ENCODE peak calls at places on chromosomes 2 and 18, in eight cellular contexts. One of them, this sample, is unnamed.

GRCh38 chr2:240513544-240514287 is 44.1 kb downstream of the ANKMY1 start:
- DNase-seq in pancreas: peak; percentile 73
- DNase-seq in adrenal gland: peak; percentile 83
- DNase-seq in testis: peak; percentile 84
- DNase-seq in uterus: peak; percentile 55
- DNase-seq in PC-3: peak; percentile 74
- DNase-seq in psoas muscle: peak; percentile 88
- DNase-seq in transverse colon: peak; percentile 82
- DNase-seq in this sample: peak; percentile 74

GRCh38 chr2:240927390-240927781 is 21.2 kb downstream of the CROCC2 start:
- DNase-seq in pancreas: no peak
- DNase-seq in adrenal gland: no peak
- DNase-seq in testis: no peak
- DNase-seq in uterus: no peak
- DNase-seq in PC-3: no peak
- DNase-seq in psoas muscle: no peak
- DNase-seq in transverse colon: no peak
- DNase-seq in this sample: no peak

GRCh38 chr2:227414846-227415245 is 27.1 kb upstream of the SCYGR1 start:
- DNase-seq in pancreas: no peak
- DNase-seq in adrenal gland: no peak
- DNase-seq in testis: no peak
- DNase-seq in uterus: no peak
- DNase-seq in PC-3: peak; percentile 73
- DNase-seq in psoas muscle: no peak
- DNase-seq in transverse colon: no peak
- DNase-seq in this sample: no peak

GRCh38 chr2:206915136-206915535 is 24.2 kb upstream of the CPO start:
- DNase-seq in pancreas: no peak
- DNase-seq in adrenal gland: peak; percentile 26
- DNase-seq in testis: no peak
- DNase-seq in uterus: no peak
- DNase-seq in PC-3: peak; percentile 95
- DNase-seq in psoas muscle: no peak
- DNase-seq in transverse colon: no peak
- DNase-seq in this sample: no peak

GRCh38 chr2:68739261-68740183 is 4.9 kb downstream of the ARHGAP25 start:
- DNase-seq in pancreas: no peak
- DNase-seq in adrenal gland: no peak
- DNase-seq in testis: no peak
- DNase-seq in uterus: no peak
- DNase-seq in PC-3: no peak
- DNase-seq in psoas muscle: no peak
- DNase-seq in transverse colon: no peak
- DNase-seq in this sample: no peak

GRCh38 chr2:54599326-54599710 is 124.1 kb upstream of the EML6 start:
- DNase-seq in pancreas: no peak
- DNase-seq in adrenal gland: no peak
- DNase-seq in testis: no peak
- DNase-seq in uterus: no peak
- DNase-seq in PC-3: no peak
- DNase-seq in psoas muscle: no peak
- DNase-seq in transverse colon: peak; percentile 40
- DNase-seq in this sample: no peak

GRCh38 chr2:42135381-42136312 is 33.5 kb upstream of the EML4 start:
- DNase-seq in pancreas: no peak
- DNase-seq in adrenal gland: no peak
- DNase-seq in testis: no peak
- DNase-seq in uterus: no peak
- DNase-seq in PC-3: no peak
- DNase-seq in psoas muscle: no peak
- DNase-seq in transverse colon: no peak
- DNase-seq in this sample: no peak

GRCh38 chr2:133674433-133675331 is 106.4 kb upstream of the NCKAP5 start:
- DNase-seq in pancreas: peak; percentile 42
- DNase-seq in adrenal gland: peak; percentile 9
- DNase-seq in testis: peak; percentile 55
- DNase-seq in uterus: peak; percentile 14
- DNase-seq in PC-3: peak; percentile 68
- DNase-seq in psoas muscle: peak; percentile 60
- DNase-seq in transverse colon: peak; percentile 18
- DNase-seq in this sample: no peak

GRCh38 chr2:69817739-69818494 is 11.5 kb upstream of the GMCL1 start:
- DNase-seq in pancreas: no peak
- DNase-seq in adrenal gland: no peak
- DNase-seq in testis: no peak
- DNase-seq in uterus: no peak
- DNase-seq in PC-3: no peak
- DNase-seq in psoas muscle: no peak
- DNase-seq in transverse colon: no peak
- DNase-seq in this sample: no peak

GRCh38 chr2:216922170-216922780 is 62.4 kb upstream of the TNP1 start:
- DNase-seq in pancreas: no peak
- DNase-seq in adrenal gland: no peak
- DNase-seq in testis: no peak
- DNase-seq in uterus: no peak
- DNase-seq in PC-3: no peak
- DNase-seq in psoas muscle: no peak
- DNase-seq in transverse colon: no peak
- DNase-seq in this sample: no peak

GRCh38 chr2:173122936-173123335 is 47.3 kb downstream of the MAP3K20 start:
- DNase-seq in pancreas: no peak
- DNase-seq in adrenal gland: no peak
- DNase-seq in testis: no peak
- DNase-seq in uterus: no peak
- DNase-seq in PC-3: no peak
- DNase-seq in psoas muscle: no peak
- DNase-seq in transverse colon: no peak
- DNase-seq in this sample: no peak

GRCh38 chr2:31406593-31407385 is 7.8 kb downstream of the XDH start:
- DNase-seq in pancreas: no peak
- DNase-seq in adrenal gland: no peak
- DNase-seq in testis: no peak
- DNase-seq in uterus: no peak
- DNase-seq in PC-3: no peak
- DNase-seq in psoas muscle: no peak
- DNase-seq in transverse colon: no peak
- DNase-seq in this sample: no peak

GRCh38 chr2:657766-658165 is 19.4 kb downstream of the TMEM18 start:
- DNase-seq in pancreas: no peak
- DNase-seq in adrenal gland: no peak
- DNase-seq in testis: peak; percentile 4
- DNase-seq in uterus: no peak
- DNase-seq in PC-3: no peak
- DNase-seq in psoas muscle: no peak
- DNase-seq in transverse colon: no peak
- DNase-seq in this sample: no peak

GRCh38 chr2:74414913-74415761 is 6.3 kb downstream of the C2orf81 start:
- DNase-seq in pancreas: peak; percentile 50
- DNase-seq in adrenal gland: peak; percentile 25
- DNase-seq in testis: peak; percentile 57
- DNase-seq in uterus: peak; percentile 62
- DNase-seq in PC-3: no peak
- DNase-seq in psoas muscle: peak; percentile 78
- DNase-seq in transverse colon: peak; percentile 51
- DNase-seq in this sample: no peak

GRCh38 chr18:67154979-67155378 is 361.5 kb downstream of the DSEL start:
- DNase-seq in pancreas: no peak
- DNase-seq in adrenal gland: no peak
- DNase-seq in testis: no peak
- DNase-seq in uterus: no peak
- DNase-seq in PC-3: no peak
- DNase-seq in psoas muscle: no peak
- DNase-seq in transverse colon: no peak
- DNase-seq in this sample: no peak

GRCh38 chr18:45772081-45772480 is 48.1 kb downstream of the SLC14A1 start:
- DNase-seq in pancreas: no peak
- DNase-seq in adrenal gland: no peak
- DNase-seq in testis: no peak
- DNase-seq in uterus: no peak
- DNase-seq in PC-3: no peak
- DNase-seq in psoas muscle: no peak
- DNase-seq in transverse colon: no peak
- DNase-seq in this sample: no peak

GRCh38 chr18:55386545-55386944 is 201.4 kb downstream of the TCF4 start:
- DNase-seq in pancreas: no peak
- DNase-seq in adrenal gland: no peak
- DNase-seq in testis: no peak
- DNase-seq in uterus: no peak
- DNase-seq in PC-3: no peak
- DNase-seq in psoas muscle: no peak
- DNase-seq in transverse colon: no peak
- DNase-seq in this sample: no peak

GRCh38 chr2:40348038-40348437 is 103.9 kb downstream of the SLC8A1 start:
- DNase-seq in pancreas: no peak
- DNase-seq in adrenal gland: no peak
- DNase-seq in testis: no peak
- DNase-seq in uterus: no peak
- DNase-seq in PC-3: no peak
- DNase-seq in psoas muscle: no peak
- DNase-seq in transverse colon: no peak
- DNase-seq in this sample: no peak

GRCh38 chr2:98656800-98657199 is 48.4 kb downstream of the UNC50 start:
- DNase-seq in pancreas: no peak
- DNase-seq in adrenal gland: no peak
- DNase-seq in testis: no peak
- DNase-seq in uterus: no peak
- DNase-seq in PC-3: no peak
- DNase-seq in psoas muscle: no peak
- DNase-seq in transverse colon: no peak
- DNase-seq in this sample: no peak

DNA sequence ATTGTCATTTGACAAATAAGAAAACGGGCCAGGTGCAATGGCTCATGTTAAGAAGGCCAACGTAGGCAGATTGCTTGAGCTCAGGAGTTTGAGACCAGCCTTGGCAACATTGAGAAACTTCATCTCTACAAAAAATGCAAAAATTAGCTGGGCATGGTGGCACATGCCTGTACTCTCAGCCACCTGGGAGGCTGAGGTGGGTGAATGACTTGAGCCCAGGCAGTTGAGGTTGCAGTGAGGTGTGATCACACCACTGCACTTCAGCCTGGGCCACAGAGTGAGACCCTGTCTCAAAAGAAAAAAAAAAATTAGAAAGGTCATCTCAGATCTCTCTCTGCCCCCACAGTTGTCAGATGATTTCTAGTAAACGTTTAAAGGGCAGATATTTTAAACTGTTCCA is 4.4 kb downstream of the SESTD1 start:
- DNase-seq in pancreas: no peak
- DNase-seq in adrenal gland: no peak
- DNase-seq in testis: no peak
- DNase-seq in uterus: no peak
- DNase-seq in PC-3: no peak
- DNase-seq in psoas muscle: no peak
- DNase-seq in transverse colon: no peak
- DNase-seq in this sample: no peak
- H3K27ac ChIP-seq in pancreas: no peak overlapping the region
- H3K27ac ChIP-seq in adrenal gland: no peak overlapping the region
- H3K27ac ChIP-seq in testis: no peak overlapping the region
- H3K27ac ChIP-seq in uterus: no peak overlapping the region
- H3K27ac ChIP-seq in PC-3: no peak overlapping the region
- H3K27ac ChIP-seq in psoas muscle: no peak overlapping the region
- H3K27ac ChIP-seq in transverse colon: no peak overlapping the region
- H3K27ac ChIP-seq in this sample: no peak overlapping the region

GRCh38 chr2:43239981-43240761 is 13.8 kb upstream of the ZFP36L2 start:
- DNase-seq in pancreas: no peak
- DNase-seq in adrenal gland: no peak
- DNase-seq in testis: no peak
- DNase-seq in uterus: no peak
- DNase-seq in PC-3: peak; percentile 36
- DNase-seq in psoas muscle: no peak
- DNase-seq in transverse colon: no peak
- DNase-seq in this sample: no peak
- TF ChIP-seq CTCF in pancreas: no peak
- TF ChIP-seq CTCF in adrenal gland: no peak
- TF ChIP-seq CTCF in testis: no peak
- TF ChIP-seq CTCF in uterus: no peak
- TF ChIP-seq CTCF in PC-3: peak; percentile 54
- TF ChIP-seq CTCF in psoas muscle: peak; percentile 16
- TF ChIP-seq CTCF in transverse colon: no peak
- TF ChIP-seq CTCF in this sample: no peak

DNA sequence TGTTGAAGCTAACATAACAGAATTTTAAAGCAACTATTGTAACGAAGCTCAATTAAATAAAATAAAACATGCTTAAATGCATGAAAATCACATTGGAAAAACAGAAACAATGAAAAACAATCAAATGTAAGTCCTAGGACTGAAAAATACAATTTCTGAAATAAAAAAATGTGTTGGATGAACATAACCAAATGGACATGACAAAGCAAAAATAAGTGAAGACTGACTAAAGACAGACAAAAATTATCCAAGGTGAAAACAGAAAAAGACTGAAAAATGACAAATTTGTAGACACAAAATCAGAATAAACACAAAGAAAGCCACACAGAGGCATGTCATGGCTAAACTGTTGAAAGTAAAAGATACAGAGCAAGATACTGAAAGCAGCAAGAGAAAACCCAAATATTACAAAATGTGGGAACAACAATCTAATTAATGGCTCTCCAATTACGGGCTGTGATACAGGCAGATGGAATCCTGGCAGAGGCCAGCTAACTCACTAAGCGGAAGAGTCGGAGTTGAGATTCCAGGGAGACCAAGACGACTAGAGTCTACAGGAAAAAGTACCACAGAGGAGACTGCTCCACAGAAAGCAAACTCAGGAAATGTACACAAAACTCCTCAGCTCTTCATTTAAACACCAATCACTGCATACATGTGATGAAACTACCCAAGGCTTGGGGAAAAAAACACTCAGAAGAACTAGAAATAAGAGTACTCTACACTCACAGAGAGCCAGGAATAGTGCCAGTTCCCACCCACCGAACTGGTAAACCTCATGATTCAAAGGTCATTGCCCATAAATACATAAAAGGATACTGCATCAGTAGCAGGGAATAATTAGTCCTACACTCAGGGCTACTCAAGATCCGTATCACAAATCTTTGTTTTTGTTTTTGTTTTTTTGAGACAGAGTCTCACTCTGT is 83.6 kb downstream of the ATAD2B start:
- DNase-seq in pancreas: no peak
- DNase-seq in adrenal gland: peak; percentile 54
- DNase-seq in testis: no peak
- DNase-seq in uterus: no peak
- DNase-seq in PC-3: no peak
- DNase-seq in psoas muscle: no peak
- DNase-seq in transverse colon: no peak
- DNase-seq in this sample: no peak
- H3K4me3 ChIP-seq in pancreas: no peak overlapping the region
- H3K4me3 ChIP-seq in adrenal gland: no peak overlapping the region
- H3K4me3 ChIP-seq in testis: no peak overlapping the region
- H3K4me3 ChIP-seq in uterus: no peak overlapping the region
- H3K4me3 ChIP-seq in PC-3: no peak overlapping the region
- H3K4me3 ChIP-seq in psoas muscle: no peak overlapping the region
- H3K4me3 ChIP-seq in transverse colon: no peak overlapping the region
- H3K4me3 ChIP-seq in this sample: no peak overlapping the region

DNA sequence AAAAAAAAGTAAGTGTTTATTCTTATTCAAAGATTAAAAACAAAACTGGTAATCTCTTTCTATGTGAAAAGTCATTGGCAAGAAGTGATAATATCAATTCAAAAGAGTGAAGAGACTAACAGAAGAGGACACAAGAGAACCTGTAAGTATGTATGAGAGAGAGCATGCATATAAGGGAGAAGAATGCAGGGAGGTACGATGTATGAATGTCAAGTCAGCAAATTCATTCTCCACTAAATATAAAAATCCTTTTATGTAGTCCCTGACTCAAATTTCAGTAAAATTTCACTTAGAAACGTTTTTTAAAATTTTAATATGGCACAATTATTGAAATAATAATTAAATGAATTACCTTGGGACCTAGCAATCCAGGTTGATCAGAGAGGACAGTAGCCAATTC is 55.3 kb downstream of the NCKAP1 start:
- DNase-seq in pancreas: no peak
- DNase-seq in adrenal gland: no peak
- DNase-seq in testis: no peak
- DNase-seq in uterus: no peak
- DNase-seq in PC-3: no peak
- DNase-seq in psoas muscle: no peak
- DNase-seq in transverse colon: no peak
- DNase-seq in this sample: no peak
- H3K27ac ChIP-seq in pancreas: no peak overlapping the region
- H3K27ac ChIP-seq in adrenal gland: no peak overlapping the region
- H3K27ac ChIP-seq in testis: no peak overlapping the region
- H3K27ac ChIP-seq in uterus: no peak overlapping the region
- H3K27ac ChIP-seq in PC-3: no peak overlapping the region
- H3K27ac ChIP-seq in psoas muscle: no peak overlapping the region
- H3K27ac ChIP-seq in transverse colon: no peak overlapping the region
- H3K27ac ChIP-seq in this sample: no peak overlapping the region

This sample was measured in coronary artery.